ENCODE peak calls at places on chromosomes 4 and X, in four cellular contexts. L is pancreas, J is upper lobe of left lung, K is glutamatergic neuron. G is an unnamed sample.

GRCh38 chr4:185510803-185511202 is 24.5 kb downstream of the PDLIM3 start:
- DNase-seq in L (no peak), J (no peak), K (no peak), G (no peak)

GRCh38 chrX:31213941-31214340 is 142.1 kb upstream of the FTHL17 start:
- DNase-seq in L (no peak), J (no peak), K (no peak), G (no peak)

GRCh38 chrX:13533726-13534125 is 35.7 kb upstream of the EGFL6 start:
- DNase-seq in L (no peak), J (no peak), K (no peak), G (no peak)

GRCh38 chr4:138267835-138268234 is 25.7 kb upstream of the SLC7A11 start:
- DNase-seq in L (no peak), J (no peak), K (no peak), G (no peak)

GRCh38 chr4:118076958-118077766 is 42.9 kb downstream of the NDST3 start:
- DNase-seq in L (no peak), J (no peak), K (no peak), G (no peak)

GRCh38 chrX:1884446-1884845 is 269.6 kb downstream of the ASMT start:
- DNase-seq in L (no peak), J (no peak), K (no peak), G (no peak)

GRCh38 chr4:105605493-105605892 is 53.1 kb downstream of the ARHGEF38 start:
- DNase-seq in L (no peak), J (no peak), K (no peak), G (no peak)

GRCh38 chr4:46648088-46648744 is 258.3 kb upstream of the GABRA2 start:
- DNase-seq in L (no peak), J (no peak), K (peak), G (no peak)

GRCh38 chr4:133151681-133152329 is 2.7 kb downstream of the PCDH10 start:
- DNase-seq in L (no peak), J (no peak), K (peak), G (no peak)

GRCh38 chrX:134688839-134689238 is 30.6 kb upstream of the PLAC1 start:
- DNase-seq in L (no peak), J (no peak), K (no peak), G (no peak)

GRCh38 chrX:11890843-11891514 is 132.9 kb downstream of the MSL3 start:
- DNase-seq in L (no peak), J (peak), K (peak), G (no peak)

GRCh38 chr4:15245006-15245530 is 182.8 kb upstream of the C1QTNF7 start:
- DNase-seq in L (no peak), J (no peak), K (no peak), G (no peak)

GRCh38 chr4:2862528-2862927 is 18.9 kb downstream of the ADD1 start:
- DNase-seq in L (no peak), J (peak), K (no peak), G (no peak)

GRCh38 chrX:49237060-49237459 is 1.8 kb downstream of the CCDC22 start:
- DNase-seq in L (no peak), J (peak), K (no peak), G (no peak)

GRCh38 chr4:4269856-4270255 is 20.1 kb downstream of the LYAR start:
- DNase-seq in L (no peak), J (peak), K (no peak), G (no peak)

GRCh38 chr4:10098770-10099139 is 17.8 kb downstream of the WDR1 start:
- DNase-seq in L (no peak), J (no peak), K (no peak), G (no peak)

GRCh38 chr4:10529891-10530786 is 72.9 kb upstream of the ZNF518B start:
- DNase-seq in L (no peak), J (no peak), K (no peak), G (no peak)

GRCh38 chr4:7539659-7540058 is 104.9 kb upstream of the PSAPL1 start:
- DNase-seq in L (no peak), J (no peak), K (no peak), G (no peak)

GRCh38 chr4:72896515-72896914 is 173.0 kb downstream of the COX18 start:
- DNase-seq in L (no peak), J (peak), K (no peak), G (no peak)

GRCh38 chr4:22191565-22192301 is 243.2 kb upstream of the KCNIP4 start:
- DNase-seq in L (no peak), J (no peak), K (peak), G (no peak)

GRCh38 chr4:182240161-182241130 is 2.8 kb upstream of the TENM3 start:
- DNase-seq in L (no peak), J (no peak), K (no peak), G (no peak)

GRCh38 chrX:13952581-13952980 is 77.1 kb downstream of the GEMIN8 start:
- DNase-seq in L (no peak), J (no peak), K (no peak), G (no peak)

GRCh38 chrX:9942086-9942485 is 25.1 kb upstream of the CLDN34 start:
- DNase-seq in L (no peak), J (no peak), K (no peak), G (peak)

GRCh38 chr4:152735302-152735917 is 44.1 kb downstream of the TIGD4 start:
- DNase-seq in L (no peak), J (no peak), K (no peak), G (no peak)

GRCh38 chrX:46599051-46599560 is 25.5 kb downstream of the CHST7 start:
- DNase-seq in L (no peak), J (no peak), K (no peak), G (no peak)

GRCh38 chr4:99564921-99565320 is 1.1 kb upstream of the TRMT10A start:
- DNase-seq in L (no peak), J (no peak), K (no peak), G (no peak)

GRCh38 chr4:163395758-163396157 is 52.1 kb downstream of the NPY5R start:
- DNase-seq in L (no peak), J (no peak), K (no peak), G (no peak)

GRCh38 chr4:54090804-54091623 is 8.9 kb upstream of the GSX2 start:
- DNase-seq in L (peak), J (no peak), K (peak), G (no peak)

GRCh38 chrX:14039344-14039743 is 9.7 kb upstream of the GEMIN8 start:
- DNase-seq in L (peak), J (peak), K (peak), G (no peak)

GRCh38 chrX:10173331-10173900 is 16.6 kb downstream of the CLCN4 start:
- DNase-seq in L (peak), J (no peak), K (peak), G (no peak)

GRCh38 chr4:64158648-64159326 is 250.5 kb downstream of the TECRL start:
- DNase-seq in L (peak), J (peak), K (peak), G (no peak)

DNA sequence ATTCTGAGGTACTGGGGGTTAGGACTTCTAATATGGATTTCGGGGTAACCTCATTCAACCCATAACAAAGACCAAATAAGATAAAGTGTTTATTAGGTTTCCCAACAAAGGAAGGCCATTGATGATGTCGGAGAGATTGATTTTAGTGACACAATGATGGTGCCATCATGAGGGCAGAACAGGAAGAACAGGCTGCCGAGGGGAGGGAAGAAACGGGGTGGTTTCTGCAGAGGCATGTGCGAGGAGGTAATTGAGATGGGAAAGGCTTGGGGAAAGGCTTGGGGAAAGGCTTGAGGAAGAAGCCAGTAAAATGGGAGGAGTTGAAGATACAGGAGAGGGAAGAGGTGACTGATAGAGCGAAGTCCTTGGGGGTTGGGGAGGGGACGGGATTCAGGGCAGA is 6.2 kb downstream of the HPSE start:
- DNase-seq in L (no peak), J (no peak), K (no peak), G (no peak)
- TF ChIP-seq CTCF in L (no peak), J (no peak), K (no peak), G (no peak)

GRCh38 chrX:36963069-36963808 is 44.9 kb upstream of the FAM47C start:
- DNase-seq in L (peak), J (no peak), K (no peak), G (no peak)

GRCh38 chrX:36961590-36961989 is 46.6 kb upstream of the FAM47C start:
- DNase-seq in L (no peak), J (no peak), K (peak), G (no peak)

DNA sequence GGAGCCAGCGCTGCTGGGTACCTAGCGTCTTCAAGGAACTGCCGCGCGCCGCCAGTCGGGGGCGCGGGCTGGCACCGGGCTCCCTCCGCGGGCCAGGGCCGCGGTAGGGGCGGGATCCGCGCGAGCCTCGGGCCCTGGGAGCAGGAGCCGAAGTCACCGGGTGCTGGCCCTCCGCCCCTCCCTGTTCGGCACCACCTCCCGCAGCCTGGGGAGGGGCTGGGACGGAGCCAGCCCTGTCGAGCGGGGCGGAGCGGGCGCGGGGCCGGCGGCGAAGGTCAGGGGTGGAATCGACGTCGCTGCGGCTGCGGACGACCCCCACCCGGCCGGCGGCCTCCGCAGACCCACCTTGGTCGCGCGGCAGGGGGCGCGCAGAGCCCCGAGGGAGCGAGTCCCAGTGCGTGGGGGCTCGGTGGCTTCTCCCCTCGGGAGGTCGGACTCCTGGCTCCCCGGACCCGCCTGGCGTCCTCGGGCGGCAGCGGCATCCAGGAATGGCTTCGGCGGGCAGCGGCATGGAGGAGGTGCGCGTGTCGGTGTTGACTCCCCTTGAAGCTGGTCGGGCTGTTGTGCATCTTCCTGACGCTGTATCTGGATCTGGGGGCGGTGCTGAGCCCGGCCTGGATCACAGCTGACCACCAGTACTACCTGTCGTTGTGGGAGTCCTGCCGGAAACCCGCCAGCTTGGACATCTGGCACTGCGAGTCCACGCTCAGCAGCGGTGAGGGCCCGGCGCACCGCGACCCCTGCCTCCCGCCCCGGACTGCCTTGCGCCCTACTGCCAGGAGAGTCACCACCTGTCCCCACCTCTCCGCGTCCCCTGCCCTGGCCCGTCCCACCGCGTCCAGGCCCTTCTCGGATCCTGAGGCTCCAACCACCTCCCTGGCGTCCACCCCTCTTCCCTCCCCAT is 50.5 kb upstream of the FAM47C start:
- DNase-seq in L (peak), J (peak), K (peak), G (no peak)
- TF ChIP-seq CTCF in L (peak), J (peak), K (peak), G (no peak)

GRCh38 chrX:120773801-120774200 is 101.9 kb downstream of the CT47B1 start:
- DNase-seq in L (no peak), J (no peak), K (no peak), G (no peak)

GRCh38 chrX:120768681-120769080 is 107.0 kb downstream of the CT47B1 start:
- DNase-seq in L (no peak), J (no peak), K (no peak), G (no peak)

GRCh38 chrX:120774611-120775010 is 101.1 kb downstream of the CT47B1 start:
- DNase-seq in L (no peak), J (no peak), K (no peak), G (no peak)

GRCh38 chrX:120768254-120768653 is 107.4 kb downstream of the CT47B1 start:
- DNase-seq in L (no peak), J (no peak), K (no peak), G (no peak)

GRCh38 chrX:120769576-120770341 is 105.9 kb downstream of the CT47B1 start:
- DNase-seq in L (no peak), J (no peak), K (no peak), G (no peak)
- TF ChIP-seq CTCF in L (no peak), J (peak), K (no peak), G (no peak)

DNA sequence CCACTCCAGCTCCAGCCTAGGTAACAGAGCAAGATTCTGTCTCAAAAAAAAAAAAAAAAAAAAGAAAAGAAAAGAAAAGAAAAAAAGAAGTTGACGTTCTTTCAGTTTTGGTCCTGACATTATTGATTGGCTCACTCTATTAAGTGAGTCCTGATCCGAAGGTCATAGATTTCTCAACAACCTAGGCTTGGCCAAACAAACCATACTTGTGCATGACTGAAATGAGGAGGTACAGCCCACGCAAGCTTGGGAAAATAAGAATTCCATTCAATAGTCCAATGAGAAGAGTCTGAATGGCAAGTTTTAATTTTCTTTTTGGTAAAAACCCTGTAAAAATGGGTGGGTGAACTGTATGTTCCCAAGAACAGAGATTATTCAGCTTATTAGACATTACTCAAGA is 3.2 kb upstream of the ETNPPL start:
- DNase-seq in L (no peak), J (no peak), K (no peak), G (no peak)
- TF ChIP-seq CTCF in L (no peak), J (no peak), K (no peak), G (no peak)

GRCh38 chr4:151646322-151646721 is 114.5 kb downstream of the GATB start:
- DNase-seq in L (no peak), J (no peak), K (no peak), G (no peak)
- TF ChIP-seq CTCF in L (no peak), J (no peak), K (no peak), G (no peak)

DNA sequence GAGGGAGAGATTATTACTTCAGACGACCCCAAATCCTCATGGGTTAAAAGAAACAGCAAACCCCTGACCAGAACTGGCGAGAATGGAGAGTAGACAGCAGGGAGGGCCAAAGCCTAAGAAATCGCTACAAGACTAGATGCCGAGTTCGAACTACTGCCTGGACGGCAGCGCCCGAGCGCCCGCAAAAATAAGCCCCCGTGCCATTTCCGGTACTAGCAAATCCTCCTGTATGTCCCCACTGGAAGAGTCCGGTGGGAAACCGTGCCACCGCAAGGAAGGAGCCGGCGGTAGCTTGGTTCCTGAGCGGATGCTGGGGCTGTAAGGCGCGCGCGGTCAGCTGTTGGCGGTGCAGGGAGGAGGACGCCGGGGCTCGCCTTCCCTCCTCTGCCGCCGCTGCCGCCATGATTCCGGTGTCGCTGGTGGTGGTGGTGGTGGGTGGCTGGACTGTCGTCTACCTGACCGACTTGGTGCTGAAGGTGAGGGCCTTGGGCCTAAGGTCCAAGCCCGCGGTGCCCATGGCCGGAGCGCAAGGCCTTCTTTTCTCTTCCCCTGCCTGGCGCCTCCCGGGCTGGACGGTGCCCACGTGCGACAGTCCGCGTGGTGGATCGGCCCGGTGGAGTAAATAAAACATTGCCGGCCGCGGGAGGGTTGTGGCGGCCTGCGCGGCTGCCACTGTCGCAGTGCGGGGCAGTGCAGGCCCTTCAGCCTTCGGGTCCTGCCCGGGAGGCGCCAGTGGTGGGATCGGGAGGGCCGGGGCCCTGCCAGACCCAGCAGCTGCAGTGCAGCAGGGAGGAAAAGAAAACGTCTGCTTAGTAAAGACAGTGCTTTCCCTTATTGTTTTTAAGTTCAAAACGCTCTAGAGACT is at the start of gene MBTPS2:
- DNase-seq in L (peak), J (peak), K (peak), G (peak)
- TF ChIP-seq CTCF in L (no peak), J (peak), K (no peak), G (no peak)

GRCh38 chrX:104803219-104803618 is 237.2 kb downstream of the IL1RAPL2 start:
- DNase-seq in L (no peak), J (no peak), K (no peak), G (no peak)

DNA sequence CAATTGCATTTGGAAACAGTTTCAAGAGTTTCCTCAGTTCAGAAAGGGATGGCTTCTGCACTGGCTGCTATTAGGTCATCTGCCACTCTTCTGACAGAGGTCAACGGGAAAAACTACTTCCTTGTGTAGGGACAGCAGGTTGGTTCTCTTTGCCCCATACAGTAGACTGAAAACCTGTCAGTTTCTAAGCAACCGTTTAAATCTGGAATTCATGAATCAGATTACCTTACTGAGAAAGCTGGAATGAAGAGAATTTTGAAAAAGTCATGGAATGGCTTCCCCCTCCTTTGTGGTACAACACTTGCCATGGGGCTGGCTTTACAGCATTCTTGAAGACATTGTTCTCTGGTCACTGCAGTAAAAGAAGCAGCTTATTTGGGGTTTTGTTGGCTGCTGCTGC is 240.3 kb downstream of the IL1RAPL2 start:
- DNase-seq in L (no peak), J (no peak), K (no peak), G (no peak)
- TF ChIP-seq CTCF in L (no peak), J (no peak), K (no peak), G (no peak)

DNA sequence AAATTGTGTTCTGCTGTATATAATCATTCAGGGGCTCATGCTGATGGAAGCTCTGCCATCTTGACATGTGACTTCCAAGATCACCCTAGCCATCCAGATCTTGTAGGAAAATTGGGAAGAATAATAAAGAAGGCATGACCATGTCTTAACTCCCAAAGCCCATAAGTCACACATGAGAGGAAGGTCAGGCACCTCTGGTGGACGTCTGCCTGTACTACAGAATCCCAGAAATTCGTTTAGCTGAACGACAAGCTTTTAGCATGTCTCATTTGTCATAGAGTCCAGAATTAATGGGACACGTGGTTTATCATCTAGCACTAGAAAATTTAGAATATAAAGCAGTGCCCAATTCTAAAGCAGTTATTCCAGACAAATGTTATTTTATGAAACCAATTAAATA is 212.7 kb downstream of the CENPC start:
- DNase-seq in L (no peak), J (no peak), K (peak), G (no peak)
- TF ChIP-seq CTCF in L (peak), J (no peak), K (peak), G (no peak)

DNA sequence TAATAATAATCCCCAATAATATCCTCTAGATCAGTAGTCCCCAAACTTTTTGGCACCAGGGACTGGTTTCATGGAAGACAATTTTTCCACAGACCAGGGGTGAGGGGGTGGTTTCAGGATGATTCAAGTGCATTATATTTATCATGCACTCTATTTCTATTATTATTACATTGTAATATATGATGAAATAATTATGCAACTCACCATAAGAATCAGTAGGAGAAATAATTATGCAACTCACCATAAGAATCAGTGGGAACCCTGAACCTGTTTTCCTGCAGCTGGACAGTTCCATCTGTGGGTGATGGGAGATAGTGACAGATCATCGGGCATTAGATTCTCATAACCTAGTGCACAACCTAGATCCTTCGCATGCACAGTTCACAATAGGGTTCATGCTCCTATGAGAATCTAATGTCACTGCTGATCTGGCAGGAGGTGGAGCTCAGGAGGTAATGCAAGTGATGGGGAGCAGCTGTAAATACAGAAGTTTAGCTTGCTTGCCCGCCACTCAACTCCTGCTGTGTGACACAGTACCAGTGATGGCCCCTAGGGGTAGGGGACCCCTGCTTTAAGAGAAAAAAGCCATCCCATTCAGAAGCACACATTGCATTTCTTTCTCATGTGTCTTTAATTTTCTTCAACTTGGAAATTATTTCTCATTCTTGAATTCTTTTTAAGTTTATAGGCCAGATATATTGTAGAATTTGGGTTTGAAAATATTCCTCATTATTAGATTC is 16.0 kb upstream of the SH3RF1 start:
- DNase-seq in L (no peak), J (no peak), K (no peak), G (no peak)
- TF ChIP-seq CTCF in L (no peak), J (no peak), K (peak), G (no peak)